ENCODE peak calls at places on chromosomes 4 and X, in five cellular contexts. R is GM12878, C is NB4, W is tibial artery, F is AG04450. Q is an unnamed sample.

GRCh38 chrX:38939067-38939466 is 137.8 kb downstream of the MID1IP1 start:
- DNase-seq in R (no peak), C (no peak), W (peak; percentile 44), F (peak; percentile 7), Q (no peak)

GRCh38 chrX:96684339-96685204 is at the start of gene DIAPH2:
- DNase-seq in R (peak; percentile 34), C (peak; percentile 89), W (peak; percentile 75), F (peak; percentile 33), Q (peak; percentile 43)

GRCh38 chr4:94701606-94702300 is 56.0 kb upstream of the BMPR1B start:
- DNase-seq in R (no peak), C (no peak), W (no peak), F (no peak), Q (no peak)

GRCh38 chrX:74104356-74105065 is 199.5 kb upstream of the ZCCHC13 start:
- DNase-seq in R (no peak), C (no peak), W (no peak), F (no peak), Q (no peak)

GRCh38 chr4:40990202-40990898 is 224.0 kb downstream of the APBB2 start:
- DNase-seq in R (peak; percentile 53), C (peak; percentile 50), W (no peak), F (peak; percentile 84), Q (peak; percentile 55)

GRCh38 chrX:39896951-39897740 is 200.6 kb downstream of the BCOR start:
- DNase-seq in R (no peak), C (peak; percentile 76), W (peak; percentile 30), F (peak; percentile 39), Q (no peak)

GRCh38 chrX:7987160-7987992 is 60.2 kb upstream of the PNPLA4 start:
- DNase-seq in R (peak; percentile 26), C (peak; percentile 82), W (no peak), F (no peak), Q (no peak)

GRCh38 chrX:37767438-37767837 is 12.4 kb upstream of the CYBB start:
- DNase-seq in R (no peak), C (peak; percentile 84), W (no peak), F (no peak), Q (no peak)

GRCh38 chrX:108091878-108092291 is 307 bp downstream of the ATG4A start:
- DNase-seq in R (no peak), C (no peak), W (no peak), F (no peak), Q (no peak)

DNA sequence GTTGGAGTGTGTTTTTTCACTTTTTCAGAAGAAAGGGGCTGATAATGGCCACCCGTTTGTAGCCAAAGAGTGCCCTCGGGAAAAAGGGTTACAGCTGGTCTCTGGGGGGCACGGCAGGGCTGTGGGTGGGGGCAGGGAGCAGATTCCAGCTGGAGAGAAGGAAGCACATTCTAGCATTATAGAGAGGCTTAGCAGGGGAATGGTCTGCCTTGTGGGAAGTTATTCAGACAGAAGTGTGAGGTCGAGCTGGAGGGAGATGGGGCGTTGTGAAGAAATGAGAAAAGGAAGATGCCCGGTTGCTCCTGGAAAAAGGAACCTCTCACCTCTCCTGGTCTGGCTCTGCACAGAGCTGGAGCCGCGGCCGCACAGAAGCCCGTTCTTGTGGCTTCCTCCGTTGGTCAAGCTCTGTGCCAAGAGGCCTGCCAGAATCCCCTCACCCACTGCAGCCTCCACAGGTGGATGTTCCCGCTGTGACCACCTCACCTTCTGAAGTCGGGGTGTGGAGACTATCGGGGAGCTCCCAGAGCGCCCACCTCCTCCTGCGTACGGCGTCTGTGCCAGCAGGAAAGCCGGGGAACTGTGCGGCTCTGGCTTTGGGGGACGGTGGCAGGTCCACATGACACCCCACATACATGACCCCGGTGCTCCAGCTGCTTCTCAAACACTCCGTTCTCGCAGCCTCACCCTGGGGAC is 52.4 kb upstream of the HGFAC start:
- DNase-seq in R (no peak), C (no peak), W (no peak), F (no peak), Q (no peak)
- H3K4me3 ChIP-seq in R (peak overlapping the region; percentile 77), C (peak overlapping the region; percentile 42), W (peak overlapping the region; percentile 42), F (peak overlapping the region; percentile 48), Q (peak overlapping the region; percentile 46)

GRCh38 chr4:186032259-186032658 is 36.7 kb upstream of the TLR3 start:
- DNase-seq in R (no peak), C (no peak), W (no peak), F (no peak), Q (no peak)
- TF ChIP-seq CTCF in R (no peak), C (no peak), W (no peak), F (no peak), Q (no peak)

GRCh38 chr4:112231779-112232713 is at the start of gene AP1AR:
- DNase-seq in R (peak; percentile 35), C (peak; percentile 90), W (peak; percentile 79), F (no peak), Q (peak; percentile 52)

GRCh38 chr4:112238833-112239232 is 7.2 kb downstream of the AP1AR start:
- DNase-seq in R (no peak), C (no peak), W (no peak), F (no peak), Q (no peak)

GRCh38 chr4:112236040-112236439 is 4.5 kb downstream of the AP1AR start:
- DNase-seq in R (no peak), C (no peak), W (no peak), F (no peak), Q (no peak)

GRCh38 chr4:112230879-112231778 is 458 bp upstream of the AP1AR start:
- DNase-seq in R (peak; percentile 93), C (peak; percentile 97), W (peak; percentile 95), F (peak; percentile 88), Q (peak; percentile 93)

GRCh38 chr4:112234952-112235609 is 3.5 kb downstream of the AP1AR start:
- DNase-seq in R (peak; percentile 19), C (peak; percentile 72), W (peak; percentile 71), F (peak; percentile 74), Q (peak; percentile 44)
- H3K4me3 ChIP-seq in R (no peak overlapping the region), C (no peak overlapping the region), W (no peak overlapping the region), F (no peak overlapping the region), Q (no peak overlapping the region)

DNA sequence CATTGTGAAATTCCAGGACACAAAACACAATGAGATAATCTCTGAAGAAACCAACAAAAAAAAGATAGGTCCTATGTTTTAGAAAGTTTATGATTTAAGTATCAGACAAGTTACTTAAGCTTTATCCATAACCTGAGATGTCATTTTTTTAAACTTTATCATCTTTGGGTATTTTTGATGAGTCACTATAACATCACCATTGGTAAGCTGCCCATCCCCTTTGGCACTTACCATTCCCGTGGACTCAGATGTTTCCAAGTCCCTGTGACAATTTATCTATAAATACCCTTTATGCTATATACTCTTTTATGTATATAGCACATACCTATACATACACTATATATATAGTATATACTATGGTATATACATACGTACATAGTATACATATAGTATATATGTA is 198.9 kb upstream of the GEMIN8 start:
- DNase-seq in R (no peak), C (no peak), W (no peak), F (no peak), Q (no peak)
- TF ChIP-seq CTCF in R (no peak), C (no peak), W (no peak), F (no peak), Q (no peak)

Q was measured in GM12864.